ENCODE peak calls at places on chromosomes 3 and 15, in eight cellular contexts. V is cerebellar nuclear complex; Q is NCI-H510A treated with DMSO at 0.1 percent for 48 hours; T is pulmonary artery endothelial cell; O is activated naive CD4-positive, alpha-beta T cell treated with anti-CD3 and anti-CD28 coated beads for 36 hours; U is Caco-2; X is GM04503; S is fibroblast of the aortic adventitia. N is an unnamed sample.

GRCh38 chr3:143464850-143465249 is 345.3 kb downstream of the CHST2 start:
- DNase-seq in V (no peak), Q (no peak), T (no peak), O (no peak), U (no peak), X (no peak), S (peak), N (no peak)

GRCh38 chr3:39150803-39151631 is 2.4 kb downstream of the CSRNP1 start:
- DNase-seq in V (no peak), Q (no peak), T (peak), O (peak), U (peak), X (peak), S (peak), N (peak)

GRCh38 chr3:112005091-112005672 is 6.5 kb downstream of the TAGLN3 start:
- DNase-seq in V (no peak), Q (no peak), T (no peak), O (no peak), U (no peak), X (no peak), S (no peak), N (no peak)

GRCh38 chr3:53473422-53473821 is 21.0 kb upstream of the CACNA1D start:
- DNase-seq in V (no peak), Q (no peak), T (no peak), O (no peak), U (no peak), X (no peak), S (no peak), N (no peak)

GRCh38 chr15:78726870-78727551 is 84.3 kb downstream of the ADAMTS7 start:
- DNase-seq in V (no peak), Q (no peak), T (no peak), O (peak), U (peak), X (no peak), S (no peak), N (peak)

GRCh38 chr3:84209473-84209872 is 749.3 kb upstream of the CADM2 start:
- DNase-seq in V (no peak), Q (no peak), T (no peak), O (no peak), U (no peak), X (no peak), S (no peak), N (no peak)

GRCh38 chr3:27616031-27616430 is 106.1 kb downstream of the EOMES start:
- DNase-seq in V (no peak), Q (no peak), T (no peak), O (no peak), U (no peak), X (no peak), S (no peak), N (no peak)

GRCh38 chr15:85642693-85643058 is 152.0 kb downstream of the KLHL25 start:
- DNase-seq in V (no peak), Q (no peak), T (no peak), O (no peak), U (no peak), X (no peak), S (peak), N (no peak)

GRCh38 chr3:107085261-107085660 is 292.0 kb upstream of the CCDC54 start:
- DNase-seq in V (no peak), Q (no peak), T (no peak), O (no peak), U (no peak), X (no peak), S (peak), N (no peak)

GRCh38 chr15:70061086-70061370 is 36.7 kb downstream of the TLE3 start:
- DNase-seq in V (no peak), Q (no peak), T (no peak), O (no peak), U (no peak), X (no peak), S (no peak), N (no peak)

GRCh38 chr15:78680416-78681068 is 39.5 kb upstream of the CHRNB4 start:
- DNase-seq in V (no peak), Q (no peak), T (no peak), O (no peak), U (no peak), X (no peak), S (no peak), N (no peak)

GRCh38 chr3:78570482-78570881 is 1197.3 kb downstream of the ROBO1 start:
- DNase-seq in V (no peak), Q (no peak), T (no peak), O (no peak), U (no peak), X (no peak), S (no peak), N (no peak)

GRCh38 chr15:70062321-70062956 is 35.3 kb downstream of the TLE3 start:
- DNase-seq in V (no peak), Q (peak), T (no peak), O (no peak), U (no peak), X (peak), S (peak), N (peak)